ENCODE peak calls at places on chromosomes 2 and 18, in ten cellular contexts. E, U, V, T, D, C, P, A, I and L are unnamed samples.

GRCh38 chr2:175490306-175490705 is 308.8 kb upstream of the ATP5MC3 start:
- DNase-seq in E (no peak), U (no peak), V (no peak), T (no peak), D (no peak), C (no peak), P (no peak), A (no peak), I (no peak), L (no peak)

GRCh38 chr18:58727776-58728500 is 56.7 kb downstream of the MALT1 start:
- DNase-seq in E (no peak), U (no peak), V (peak), T (no peak), D (no peak), C (no peak), P (no peak), A (peak), I (no peak), L (no peak)

GRCh38 chr2:32683520-32684086 is 55.8 kb downstream of the TTC27 start:
- DNase-seq in E (peak), U (peak), V (no peak), T (no peak), D (no peak), C (no peak), P (peak), A (no peak), I (no peak), L (no peak)

GRCh38 chr2:33510589-33510968 is 34.1 kb downstream of the RASGRP3 start:
- DNase-seq in E (no peak), U (no peak), V (no peak), T (no peak), D (no peak), C (peak), P (no peak), A (no peak), I (no peak), L (no peak)

GRCh38 chr2:168118733-168119518 is 128.5 kb downstream of the STK39 start:
- DNase-seq in E (peak), U (peak), V (peak), T (peak), D (no peak), C (peak), P (peak), A (peak), I (no peak), L (peak)

GRCh38 chr2:229489016-229489415 is 217.9 kb upstream of the PID1 start:
- DNase-seq in E (no peak), U (no peak), V (peak), T (no peak), D (peak), C (peak), P (no peak), A (peak), I (no peak), L (no peak)

GRCh38 chr18:73118121-73118816 is 250.5 kb upstream of the NETO1 start:
- DNase-seq in E (no peak), U (no peak), V (peak), T (no peak), D (no peak), C (peak), P (no peak), A (peak), I (no peak), L (no peak)

GRCh38 chr2:31419386-31419785 is 4.8 kb upstream of the XDH start:
- DNase-seq in E (no peak), U (no peak), V (no peak), T (no peak), D (no peak), C (no peak), P (no peak), A (no peak), I (no peak), L (no peak)

GRCh38 chr18:54948350-54948837 is 10.9 kb downstream of the CCDC68 start:
- DNase-seq in E (no peak), U (no peak), V (peak), T (no peak), D (no peak), C (no peak), P (no peak), A (no peak), I (no peak), L (no peak)

GRCh38 chr2:231648579-231649174 is 56.0 kb downstream of the TEX44 start:
- DNase-seq in E (peak), U (peak), V (peak), T (peak), D (no peak), C (peak), P (peak), A (peak), I (peak), L (peak)

GRCh38 chr2:95056461-95057459 is 31.3 kb downstream of the MAL start:
- DNase-seq in E (no peak), U (no peak), V (no peak), T (no peak), D (no peak), C (peak), P (no peak), A (no peak), I (no peak), L (no peak)

GRCh38 chr2:67798536-67799160 is 264.2 kb downstream of the C1D start:
- DNase-seq in E (no peak), U (no peak), V (no peak), T (no peak), D (no peak), C (no peak), P (peak), A (no peak), I (no peak), L (no peak)

GRCh38 chr2:20224716-20225293 is at the start of gene SDC1:
- DNase-seq in E (peak), U (no peak), V (peak), T (peak), D (peak), C (peak), P (peak), A (peak), I (peak), L (peak)

GRCh38 chr2:178419123-178419522 is 31.9 kb downstream of the PRKRA start:
- DNase-seq in E (no peak), U (no peak), V (peak), T (no peak), D (no peak), C (no peak), P (peak), A (no peak), I (no peak), L (no peak)

GRCh38 chr18:37425182-37425581 is 140.4 kb downstream of the CELF4 start:
- DNase-seq in E (no peak), U (no peak), V (no peak), T (no peak), D (no peak), C (no peak), P (no peak), A (no peak), I (no peak), L (no peak)

GRCh38 chr18:37564796-37565137 is 831 bp downstream of the CELF4 start:
- DNase-seq in E (peak), U (peak), V (peak), T (peak), D (no peak), C (peak), P (peak), A (peak), I (no peak), L (peak)

GRCh38 chr2:141109633-141110032 is 1021.2 kb downstream of the LRP1B start:
- DNase-seq in E (no peak), U (no peak), V (no peak), T (peak), D (no peak), C (no peak), P (no peak), A (no peak), I (no peak), L (no peak)

GRCh38 chr18:74331404-74331803 is 15.8 kb downstream of the C18orf63 start:
- DNase-seq in E (no peak), U (no peak), V (peak), T (peak), D (no peak), C (peak), P (no peak), A (peak), I (no peak), L (no peak)

GRCh38 chr18:50065527-50065926 is 129.4 kb downstream of the MYO5B start:
- DNase-seq in E (no peak), U (no peak), V (no peak), T (no peak), D (no peak), C (no peak), P (no peak), A (no peak), I (no peak), L (no peak)

GRCh38 chr2:46655551-46656436 is 176.4 kb downstream of the TMEM247 start:
- DNase-seq in E (no peak), U (no peak), V (no peak), T (no peak), D (no peak), C (peak), P (peak), A (peak), I (no peak), L (no peak)

GRCh38 chr2:241358470-241358869 is 2.4 kb downstream of the FARP2 start:
- DNase-seq in E (no peak), U (no peak), V (no peak), T (no peak), D (no peak), C (no peak), P (peak), A (no peak), I (no peak), L (no peak)

GRCh38 chr2:219002395-219003266 is 9.4 kb upstream of the CRYBA2 start:
- DNase-seq in E (no peak), U (no peak), V (peak), T (peak), D (no peak), C (peak), P (no peak), A (no peak), I (no peak), L (peak)
- H3K4me3 ChIP-seq in E (no peak), U (no peak), V (no peak), T (peak), D (peak), C (peak), P (no peak), A (no peak), I (no peak), L (peak)

GRCh38 chr2:85089464-85090072 is 43.6 kb upstream of the TCF7L1 start:
- DNase-seq in E (no peak), U (no peak), V (no peak), T (peak), D (no peak), C (no peak), P (no peak), A (no peak), I (no peak), L (no peak)
- TF ChIP-seq CTCF in E (no peak), U (no peak), V (no peak), T (no peak), D (no peak), C (no peak), P (no peak), A (no peak), I (no peak), L (no peak)

DNA sequence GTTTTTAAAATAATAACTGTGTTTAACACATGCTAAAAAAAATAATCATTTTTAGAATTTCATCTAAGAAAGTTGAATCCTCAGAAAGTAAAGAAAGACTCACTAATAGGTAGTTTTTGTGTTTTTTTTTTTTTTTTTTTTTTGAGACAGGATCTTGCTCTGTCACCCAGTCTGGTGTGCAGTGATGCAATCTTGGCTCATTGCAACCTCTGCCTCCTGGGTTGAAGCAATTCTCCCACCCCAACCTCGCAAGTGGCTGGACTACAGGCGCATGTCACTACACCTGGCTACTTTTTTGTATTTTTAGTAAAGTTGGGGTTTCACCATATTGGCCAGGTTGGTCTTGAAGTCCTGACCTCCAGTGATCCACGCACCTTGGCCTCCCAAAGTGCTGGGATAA is 7.1 kb downstream of the CKAP2L start:
- DNase-seq in E (no peak), U (no peak), V (peak), T (no peak), D (no peak), C (no peak), P (no peak), A (peak), I (no peak), L (no peak)
- H3K4me3 ChIP-seq in E (no peak), U (no peak), V (no peak), T (no peak), D (no peak), C (no peak), P (no peak), A (no peak), I (no peak), L (no peak)

GRCh38 chr2:135043345-135043744 is 3.9 kb downstream of the MAP3K19 start:
- DNase-seq in E (no peak), U (no peak), V (no peak), T (peak), D (no peak), C (no peak), P (no peak), A (no peak), I (no peak), L (peak)
- TF ChIP-seq CTCF in E (peak), U (peak), V (peak), T (peak), D (peak), C (peak), P (peak), A (peak), I (no peak), L (peak)

GRCh38 chr2:221530653-221531037 is 41.5 kb downstream of the EPHA4 start:
- DNase-seq in E (no peak), U (no peak), V (no peak), T (no peak), D (no peak), C (no peak), P (no peak), A (no peak), I (no peak), L (no peak)

GRCh38 chr2:221532641-221533040 is 39.5 kb downstream of the EPHA4 start:
- DNase-seq in E (no peak), U (no peak), V (no peak), T (no peak), D (no peak), C (no peak), P (no peak), A (no peak), I (no peak), L (no peak)

GRCh38 chr2:221527759-221528444 is 44.2 kb downstream of the EPHA4 start:
- DNase-seq in E (peak), U (peak), V (peak), T (no peak), D (no peak), C (peak), P (peak), A (no peak), I (no peak), L (no peak)

GRCh38 chr2:221529943-221530652 is 42.0 kb downstream of the EPHA4 start:
- DNase-seq in E (no peak), U (no peak), V (peak), T (no peak), D (no peak), C (peak), P (peak), A (peak), I (no peak), L (no peak)

GRCh38 chr2:221529177-221529942 is 42.7 kb downstream of the EPHA4 start:
- DNase-seq in E (peak), U (peak), V (peak), T (no peak), D (no peak), C (no peak), P (peak), A (no peak), I (no peak), L (no peak)
- H3K4me3 ChIP-seq in E (no peak), U (peak), V (peak), T (no peak), D (no peak), C (no peak), P (no peak), A (no peak), I (no peak), L (no peak)

GRCh38 chr18:13409997-13410396 is 191.4 kb downstream of the LDLRAD4 start:
- DNase-seq in E (no peak), U (no peak), V (no peak), T (peak), D (no peak), C (no peak), P (no peak), A (no peak), I (peak), L (no peak)
- TF ChIP-seq CTCF in E (no peak), U (no peak), V (no peak), T (peak), D (no peak), C (no peak), P (no peak), A (no peak), I (no peak), L (no peak)

DNA sequence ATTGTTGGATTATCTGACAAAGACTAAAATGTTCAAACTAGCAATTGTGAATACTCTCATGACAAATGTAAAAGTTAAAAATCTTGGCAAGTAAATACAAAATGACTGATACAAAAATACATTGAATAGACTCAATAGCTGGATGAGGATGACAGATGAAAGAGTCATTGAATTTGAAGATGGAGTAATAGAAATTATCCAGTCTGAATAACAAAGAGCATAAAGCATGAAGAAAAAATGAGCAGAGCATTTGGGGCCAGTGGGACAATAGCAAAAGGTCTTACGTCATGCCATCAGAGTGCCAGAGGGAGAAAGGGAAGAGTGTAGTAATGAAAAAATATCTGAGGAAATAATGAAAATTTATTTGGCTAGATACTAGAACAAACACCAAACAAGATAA is 358.5 kb downstream of the METTL4 start:
- DNase-seq in E (no peak), U (no peak), V (no peak), T (no peak), D (no peak), C (no peak), P (no peak), A (no peak), I (no peak), L (no peak)
- H3K4me3 ChIP-seq in E (no peak), U (no peak), V (no peak), T (no peak), D (no peak), C (no peak), P (no peak), A (no peak), I (no peak), L (no peak)

DNA sequence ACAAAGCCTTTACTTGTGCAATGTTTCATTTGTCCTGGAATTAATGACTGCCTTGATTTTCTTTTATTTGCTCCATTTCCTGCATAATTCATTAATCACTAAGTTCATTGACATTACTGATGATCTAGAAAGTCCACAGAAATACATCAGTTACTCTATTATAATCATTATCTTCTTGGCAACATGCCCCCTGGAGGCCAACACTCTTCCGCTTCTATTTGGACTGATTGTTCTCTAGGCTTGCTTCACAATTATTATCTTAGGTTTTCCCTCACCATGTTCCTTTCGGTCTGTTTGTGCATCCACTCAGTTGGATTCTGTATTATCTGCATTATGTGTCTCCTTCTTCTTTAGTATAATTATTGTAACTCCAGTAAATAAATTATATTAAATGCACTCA is 461.0 kb upstream of the CDH2 start:
- DNase-seq in E (no peak), U (no peak), V (no peak), T (peak), D (no peak), C (no peak), P (peak), A (no peak), I (no peak), L (no peak)
- TF ChIP-seq CTCF in E (no peak), U (no peak), V (no peak), T (peak), D (peak), C (no peak), P (no peak), A (no peak), I (no peak), L (no peak)

GRCh38 chr2:181281206-181281832 is 175.9 kb upstream of the ITGA4 start:
- DNase-seq in E (no peak), U (no peak), V (no peak), T (no peak), D (no peak), C (no peak), P (no peak), A (no peak), I (no peak), L (no peak)
- H3K4me3 ChIP-seq in E (no peak), U (no peak), V (no peak), T (no peak), D (no peak), C (no peak), P (no peak), A (no peak), I (no peak), L (no peak)